ENCODE peak calls at places on chromosomes 7 and 10, in four cellular contexts. E is fibroblast of lung, G is colonic mucosa, D is right cardiac atrium. O is an unnamed sample.

GRCh38 chr7:76357379-76358052 is 1.3 kb downstream of the YWHAG start:
- DNase-seq in E (no peak), G (no peak), D (no peak), O (no peak)

GRCh38 chr10:127200646-127201045 is 4.3 kb upstream of the INSYN2A start:
- DNase-seq in E (no peak), G (no peak), D (no peak), O (no peak)

GRCh38 chr7:20307119-20307518 is 23.6 kb upstream of the ITGB8 start:
- DNase-seq in E (peak; percentile 85), G (no peak), D (no peak), O (no peak)

GRCh38 chr7:15755061-15755460 is 68.6 kb upstream of the MEOX2 start:
- DNase-seq in E (peak; percentile 72), G (no peak), D (no peak), O (no peak)

GRCh38 chr7:140019172-140019571 is 43.6 kb downstream of the PARP12 start:
- DNase-seq in E (no peak), G (no peak), D (no peak), O (no peak)

GRCh38 chr10:119860866-119861601 is 11.6 kb downstream of the MCMBP start:
- DNase-seq in E (peak; percentile 13), G (no peak), D (no peak), O (no peak)

GRCh38 chr7:44268671-44269070 is 56.7 kb downstream of the CAMK2B start:
- DNase-seq in E (no peak), G (no peak), D (no peak), O (no peak)

GRCh38 chr10:44510716-44511115 is 125.8 kb upstream of the CXCL12 start:
- DNase-seq in E (peak; percentile 93), G (no peak), D (no peak), O (no peak)

GRCh38 chr10:132972986-132973902 is 30.9 kb upstream of the CFAP46 start:
- DNase-seq in E (no peak), G (no peak), D (peak; percentile 38), O (no peak)

GRCh38 chr10:116998172-116998571 is 6.8 kb downstream of the SHTN1 start:
- DNase-seq in E (no peak), G (no peak), D (no peak), O (no peak)

GRCh38 chr7:26153246-26153822 is 1.3 kb downstream of the NFE2L3 start:
- DNase-seq in E (no peak), G (peak; percentile 48), D (no peak), O (no peak)

GRCh38 chr7:142813262-142813661 is 41.6 kb upstream of the EPHB6 start:
- DNase-seq in E (peak; percentile 86), G (no peak), D (no peak), O (no peak)

GRCh38 chr10:117684673-117685211 is 142.2 kb downstream of the EMX2 start:
- DNase-seq in E (no peak), G (peak; percentile 25), D (peak; percentile 86), O (peak; percentile 53)

GRCh38 chr7:150556521-150557138 is 10.6 kb upstream of the GIMAP4 start:
- DNase-seq in E (no peak), G (no peak), D (no peak), O (no peak)

GRCh38 chr7:50304158-50304910 is at the start of gene IKZF1:
- DNase-seq in E (no peak), G (peak; percentile 58), D (peak; percentile 86), O (peak; percentile 53)

GRCh38 chr10:61792921-61793320 is 108.6 kb upstream of the ARID5B start:
- DNase-seq in E (no peak), G (no peak), D (no peak), O (no peak)

GRCh38 chr10:78806805-78807221 is 262.0 kb upstream of the ZMIZ1 start:
- DNase-seq in E (peak; percentile 39), G (no peak), D (no peak), O (no peak)

GRCh38 chr7:7119668-7120208 is 62.6 kb upstream of the C1GALT1 start:
- DNase-seq in E (no peak), G (no peak), D (peak; percentile 55), O (no peak)

GRCh38 chr10:48951707-48952106 is 12.1 kb upstream of the LRRC18 start:
- DNase-seq in E (no peak), G (no peak), D (no peak), O (no peak)

GRCh38 chr10:59891919-59892318 is 14.4 kb downstream of the CCDC6 start:
- DNase-seq in E (no peak), G (no peak), D (no peak), O (peak; percentile 39)

GRCh38 chr10:59895629-59896116 is 10.7 kb downstream of the CCDC6 start:
- DNase-seq in E (peak; percentile 36), G (peak; percentile 73), D (no peak), O (peak; percentile 28)

GRCh38 chr10:59892697-59893096 is 13.7 kb downstream of the CCDC6 start:
- DNase-seq in E (no peak), G (no peak), D (peak; percentile 70), O (no peak)

GRCh38 chr10:59896186-59896585 is 10.2 kb downstream of the CCDC6 start:
- DNase-seq in E (no peak), G (peak; percentile 79), D (peak; percentile 62), O (no peak)

GRCh38 chr10:59894114-59894513 is 12.2 kb downstream of the CCDC6 start:
- DNase-seq in E (peak; percentile 96), G (peak; percentile 72), D (peak; percentile 68), O (peak; percentile 87)
- H3K27ac ChIP-seq in E (no peak overlapping the region), G (no peak overlapping the region), D (no peak overlapping the region), O (no peak overlapping the region)

GRCh38 chr10:46019170-46019528 is 11.3 kb downstream of the NCOA4 start:
- DNase-seq in E (no peak), G (no peak), D (no peak), O (no peak)
- H3K27ac ChIP-seq in E (no peak overlapping the region), G (no peak overlapping the region), D (peak overlapping the region; percentile 12), O (no peak overlapping the region)

DNA sequence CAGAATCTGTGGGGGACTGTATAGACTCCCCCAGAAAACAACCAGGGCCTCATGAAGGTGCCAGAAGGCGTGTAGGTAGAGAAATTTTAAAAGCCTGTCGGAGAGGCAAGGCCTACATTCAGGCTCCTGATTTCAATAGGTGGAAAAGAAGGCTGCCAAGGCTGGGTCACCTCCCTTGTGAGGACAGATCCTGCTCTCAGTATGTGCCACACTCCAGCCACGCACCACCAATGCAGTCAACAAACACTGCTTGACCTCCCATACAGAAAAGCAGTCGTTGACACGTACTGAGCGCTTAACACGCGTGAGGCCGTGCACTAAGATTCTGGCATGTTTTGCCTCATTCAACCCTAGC is 1.1 kb upstream of the NKX2-3 start:
- DNase-seq in E (no peak), G (no peak), D (no peak), O (no peak)
- H3K27ac ChIP-seq in E (no peak overlapping the region), G (peak overlapping the region; percentile 79), D (no peak overlapping the region), O (no peak overlapping the region)

DNA sequence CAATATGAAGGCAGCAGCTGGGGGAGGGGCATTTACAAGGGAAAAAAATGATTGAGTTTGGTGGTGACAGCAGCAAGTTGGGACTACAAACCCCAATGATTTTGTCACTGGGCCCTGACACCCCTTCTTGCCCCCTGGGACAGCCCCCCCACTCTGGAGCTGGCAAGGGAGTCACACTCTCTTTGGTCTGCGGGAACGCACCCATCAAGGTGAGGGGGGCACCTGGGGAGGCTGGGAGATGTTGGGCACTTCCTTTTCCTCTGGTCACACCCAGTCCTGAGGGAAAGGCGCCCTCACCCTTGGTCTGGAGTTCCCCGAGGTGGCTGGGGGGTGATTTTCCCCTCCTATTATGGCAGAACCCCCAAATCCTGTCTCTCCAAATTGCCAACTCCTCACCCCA is 24.4 kb downstream of the EPHB4 start:
- DNase-seq in E (no peak), G (peak; percentile 63), D (no peak), O (no peak)
- H3K27ac ChIP-seq in E (peak overlapping the region; percentile 57), G (peak overlapping the region; percentile 70), D (no peak overlapping the region), O (peak overlapping the region; percentile 86)

GRCh38 chr10:50596456-50596855 is 27.3 kb downstream of the SGMS1 start:
- DNase-seq in E (no peak), G (no peak), D (no peak), O (no peak)
- H3K27ac ChIP-seq in E (no peak overlapping the region), G (no peak overlapping the region), D (no peak overlapping the region), O (no peak overlapping the region)

DNA sequence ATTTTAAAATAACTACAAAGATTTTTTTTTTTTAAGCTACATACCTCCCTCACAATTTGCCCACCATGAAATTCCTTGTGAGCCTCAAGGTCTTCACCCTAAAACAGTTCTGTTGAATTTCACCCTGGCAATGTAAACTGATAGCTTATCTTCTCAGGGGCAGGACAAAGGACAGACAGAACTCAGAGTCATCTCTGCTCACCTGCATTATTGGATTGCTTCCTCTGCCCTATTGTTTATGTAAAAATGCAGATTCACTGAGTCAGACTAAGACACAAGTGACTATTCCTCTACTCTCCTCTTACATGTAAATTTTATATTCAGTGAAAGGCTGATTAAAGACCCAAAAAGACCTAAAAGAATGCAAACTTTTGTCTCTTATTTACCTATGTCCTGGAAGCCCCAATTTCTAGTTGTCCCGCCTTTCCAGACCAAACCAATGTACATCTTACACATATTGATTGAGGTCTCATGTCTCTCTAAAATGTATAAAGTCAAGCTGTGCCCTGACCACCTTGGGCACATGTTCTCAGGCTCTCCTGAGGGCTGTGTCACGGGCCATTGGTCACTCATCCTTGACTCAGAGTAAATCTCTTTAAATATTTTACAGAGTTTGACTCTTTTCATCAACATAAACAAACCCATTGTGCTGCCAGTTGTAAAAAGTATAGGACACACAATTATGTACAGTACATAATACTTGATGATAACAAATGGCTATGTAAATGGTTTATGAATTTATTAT is 440.2 kb downstream of the HTR7 start:
- DNase-seq in E (peak; percentile 32), G (no peak), D (no peak), O (no peak)
- H3K27ac ChIP-seq in E (peak overlapping the region; percentile 48), G (no peak overlapping the region), D (no peak overlapping the region), O (no peak overlapping the region)

DNA sequence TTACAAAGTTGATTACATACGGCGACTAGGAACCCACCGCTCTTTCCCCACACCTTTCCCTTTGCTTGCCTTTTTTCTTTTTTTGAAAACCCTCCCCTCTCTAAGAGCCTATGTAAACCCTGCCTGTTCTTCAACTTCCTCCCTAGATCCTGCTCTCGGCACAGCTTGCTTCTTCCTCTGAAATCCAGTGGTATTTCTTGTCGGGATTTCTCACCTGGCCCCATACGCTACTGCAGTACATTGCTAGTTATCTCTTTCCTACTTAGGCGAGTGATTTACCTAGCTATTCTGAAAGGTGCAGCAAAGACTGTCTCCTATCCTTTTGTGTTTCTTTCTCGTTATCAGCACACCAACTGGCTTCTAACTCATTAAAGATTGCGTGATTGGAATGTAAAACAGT is 371.1 kb downstream of the PRPF18 start:
- DNase-seq in E (no peak), G (no peak), D (no peak), O (no peak)
- H3K27ac ChIP-seq in E (no peak overlapping the region), G (no peak overlapping the region), D (no peak overlapping the region), O (no peak overlapping the region)

DNA sequence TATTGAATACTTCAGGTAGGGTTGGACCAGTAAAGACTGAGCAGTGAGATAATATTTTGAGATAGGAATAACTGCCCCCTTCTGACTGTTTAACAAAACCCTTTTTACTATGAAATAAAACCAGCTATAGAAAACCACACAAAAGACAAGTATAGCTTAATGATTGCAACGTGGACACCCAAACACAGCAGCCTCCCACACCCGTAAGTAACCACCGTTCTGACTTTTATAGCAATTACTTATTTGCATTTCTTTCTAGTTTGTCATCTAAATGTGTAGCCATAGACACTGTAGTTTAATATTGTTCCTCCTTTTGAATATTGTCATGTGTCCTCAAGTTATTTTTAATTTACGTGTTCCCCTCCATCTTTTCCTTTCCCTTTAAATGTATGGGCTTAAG is 42.9 kb upstream of the SYPL1 start:
- DNase-seq in E (no peak), G (no peak), D (no peak), O (no peak)
- H3K27ac ChIP-seq in E (no peak overlapping the region), G (no peak overlapping the region), D (no peak overlapping the region), O (no peak overlapping the region)